ENCODE peak calls at places on chromosome 11, in seven cellular contexts. C is MM.1S, U is hepatocyte, P is OCI-LY7, T is HCT116, D is GM23248, H is SK-N-SH. A is an unnamed sample.
A peak's percentile ranks its signal among the peaks of the same experiment; 100 is the strongest.

GRCh38 chr11:15649371-15650104 is 534.8 kb downstream of the INSC start:
- DNase-seq in C (no peak), U (peak; percentile 13), P (no peak), T (no peak), D (no peak), H (no peak), A (no peak)

GRCh38 chr11:117410861-117411725 is 83.4 kb downstream of the CEP164 start:
- DNase-seq in C (no peak), U (no peak), P (no peak), T (no peak), D (no peak), H (peak; percentile 77), A (no peak)

GRCh38 chr11:64535811-64536210 is 55.2 kb upstream of the SLC22A12 start:
- DNase-seq in C (no peak), U (no peak), P (no peak), T (no peak), D (no peak), H (no peak), A (no peak)

GRCh38 chr11:117931971-117932370 is 2.8 kb upstream of the TMPRSS13 start:
- DNase-seq in C (no peak), U (no peak), P (no peak), T (no peak), D (no peak), H (no peak), A (no peak)

GRCh38 chr11:16899708-16900107 is 114.5 kb downstream of the PLEKHA7 start:
- DNase-seq in C (no peak), U (no peak), P (no peak), T (no peak), D (no peak), H (no peak), A (no peak)

GRCh38 chr11:91776660-91777059 is 448.0 kb upstream of the FAT3 start:
- DNase-seq in C (no peak), U (no peak), P (no peak), T (no peak), D (no peak), H (no peak), A (no peak)

GRCh38 chr11:69178819-69179482 is 23.2 kb downstream of the SMIM38 start:
- DNase-seq in C (no peak), U (no peak), P (no peak), T (no peak), D (no peak), H (no peak), A (no peak)

GRCh38 chr11:132062031-132062430 is 691.6 kb downstream of the NTM start:
- DNase-seq in C (peak; percentile 48), U (no peak), P (no peak), T (no peak), D (no peak), H (no peak), A (no peak)

GRCh38 chr11:66366844-66367477 is 4.6 kb downstream of the SLC29A2 start:
- DNase-seq in C (no peak), U (no peak), P (no peak), T (no peak), D (no peak), H (no peak), A (no peak)

GRCh38 chr11:133961890-133962289 is 5.1 kb upstream of the IGSF9B start:
- DNase-seq in C (no peak), U (no peak), P (no peak), T (no peak), D (no peak), H (no peak), A (peak; percentile 56)

GRCh38 chr11:133197425-133197824 is 334.9 kb downstream of the OPCML start:
- DNase-seq in C (no peak), U (no peak), P (no peak), T (no peak), D (no peak), H (no peak), A (no peak)

GRCh38 chr11:7899418-7899817 is 31.6 kb downstream of the OR10A6 start:
- DNase-seq in C (no peak), U (no peak), P (no peak), T (no peak), D (no peak), H (no peak), A (no peak)

GRCh38 chr11:883527-883926 is 27.1 kb downstream of the CHID1 start:
- DNase-seq in C (no peak), U (no peak), P (no peak), T (no peak), D (no peak), H (no peak), A (no peak)

GRCh38 chr11:3163241-3163981 is 1.7 kb downstream of the OSBPL5 start:
- DNase-seq in C (no peak), U (no peak), P (no peak), T (no peak), D (peak; percentile 28), H (peak; percentile 71), A (no peak)

GRCh38 chr11:77113382-77114088 is 10.9 kb downstream of the OMP start:
- DNase-seq in C (peak; percentile 33), U (peak; percentile 67), P (peak; percentile 18), T (no peak), D (peak; percentile 62), H (peak; percentile 74), A (peak; percentile 67)

DNA sequence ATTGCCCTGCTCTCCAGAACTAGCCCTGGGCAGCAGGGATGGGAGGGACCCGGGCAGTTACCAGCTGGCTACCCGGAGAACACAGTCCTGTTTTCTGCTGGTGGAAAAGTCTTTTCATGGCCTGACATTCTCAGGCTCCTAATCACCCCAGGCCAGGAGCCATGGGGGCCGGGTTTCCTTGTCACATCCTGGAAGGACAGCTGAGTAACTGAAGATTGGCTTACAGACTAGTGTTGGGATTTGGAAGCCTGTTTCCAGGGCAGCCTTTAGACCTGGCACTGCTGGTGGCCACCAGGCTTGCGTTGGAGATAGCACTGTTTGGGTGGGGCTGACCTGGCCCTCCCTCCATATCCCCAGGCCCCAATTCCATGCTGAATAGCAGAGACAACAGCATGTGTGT is 349.0 kb downstream of the CTTN start:
- DNase-seq in C (no peak), U (no peak), P (no peak), T (no peak), D (peak; percentile 4), H (no peak), A (no peak)
- H3K9me3 ChIP-seq in C (no peaks in the 10 kb centered on the region), U (peaks cover 9% of the 10 kb centered on the region), P (peaks cover 7% of the 10 kb centered on the region), T (peaks cover 15% of the 10 kb centered on the region), D (no peaks in the 10 kb centered on the region), H (peaks cover 6% of the 10 kb centered on the region), A (peaks cover 16% of the 10 kb centered on the region)

DNA sequence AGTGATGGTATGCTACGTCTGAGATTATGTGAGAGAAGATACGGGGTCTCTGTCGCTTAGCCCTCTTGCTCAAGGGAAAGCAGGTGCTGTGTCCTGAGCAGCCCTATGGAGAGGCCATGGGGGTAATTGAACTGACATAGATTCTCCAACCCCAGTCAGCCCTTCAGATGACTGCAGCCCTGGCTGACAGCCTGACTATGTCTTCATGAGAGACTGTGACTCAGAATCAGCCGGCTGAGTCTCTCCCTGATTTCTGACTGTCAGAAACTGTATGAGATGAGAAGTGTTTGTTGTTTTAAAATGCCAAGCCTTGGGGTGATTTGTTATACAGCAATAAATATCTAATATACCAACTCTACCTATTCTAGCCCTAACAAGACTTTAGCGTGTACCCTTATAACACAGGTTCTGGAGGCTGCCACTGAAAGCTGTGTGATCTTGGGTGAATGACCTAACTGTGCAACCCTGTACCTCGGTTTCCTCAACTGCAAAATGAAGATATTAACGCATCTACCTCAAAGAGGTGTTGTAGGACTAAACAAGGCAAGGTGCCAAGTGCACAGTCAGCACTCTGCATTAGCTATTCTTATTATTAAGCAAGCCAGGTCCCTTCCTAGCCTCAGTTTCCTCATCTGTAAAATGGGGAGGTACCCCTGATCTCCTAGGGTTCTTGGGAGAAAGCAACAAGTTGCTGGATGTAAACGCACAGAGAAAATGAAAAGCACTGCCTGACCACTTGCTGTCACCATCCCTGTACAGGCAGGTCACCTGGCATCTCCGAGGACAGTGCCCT is 24.9 kb downstream of the SLC43A1 start:
- DNase-seq in C (no peak), U (no peak), P (no peak), T (no peak), D (peak; percentile 67), H (no peak), A (peak; percentile 23)
- TF ChIP-seq EZH2phosphoT487 in C (no peak), U (no peak), P (no peak), T (no peak), D (no peak), H (no peak), A (no peak)

DNA sequence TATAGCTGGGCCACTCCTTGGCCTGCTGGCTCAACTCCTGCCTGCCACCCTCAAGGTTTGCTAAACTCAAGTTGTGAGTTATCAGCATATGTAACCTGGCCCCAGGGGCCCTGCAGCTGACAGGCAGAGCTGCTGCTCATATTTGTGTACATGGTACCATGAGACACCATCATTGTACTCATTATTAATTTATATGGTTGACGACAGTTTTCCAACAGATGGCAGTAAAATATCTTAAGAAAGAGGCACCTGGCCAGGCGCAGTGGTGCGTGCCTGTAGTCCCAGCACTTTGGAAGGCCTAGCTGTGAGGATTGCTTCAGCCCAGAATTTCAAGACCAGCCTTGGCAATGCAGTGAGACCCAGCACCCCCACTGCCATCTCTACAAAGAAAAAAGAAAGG is 11.4 kb upstream of the DENND5A start:
- DNase-seq in C (no peak), U (no peak), P (peak; percentile 33), T (no peak), D (no peak), H (no peak), A (peak; percentile 48)
- H3K9me3 ChIP-seq in C (no peaks in the 10 kb centered on the region), U (no peaks in the 10 kb centered on the region), P (no peaks in the 10 kb centered on the region), T (no peaks in the 10 kb centered on the region), D (no peaks in the 10 kb centered on the region), H (no peaks in the 10 kb centered on the region), A (no peaks in the 10 kb centered on the region)

DNA sequence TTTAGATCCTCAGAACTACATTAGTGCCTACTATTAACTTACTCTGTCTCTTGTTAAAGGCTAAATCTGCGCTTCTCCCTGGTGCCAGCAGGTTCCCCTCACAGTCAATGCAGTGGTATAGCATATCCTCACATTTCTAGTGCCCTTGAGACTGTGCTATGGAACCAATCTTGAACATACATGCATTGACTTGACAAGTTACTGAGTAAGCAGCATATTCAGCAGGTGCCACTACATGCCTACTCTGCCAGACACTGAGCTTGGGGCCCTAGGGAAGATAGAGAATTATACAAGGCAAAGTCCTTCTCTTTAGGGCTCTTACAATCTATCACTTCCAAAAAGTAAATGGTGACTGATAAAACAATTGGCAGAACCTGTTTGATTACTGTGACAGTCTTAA is 3.2 kb downstream of the FUT4 start:
- DNase-seq in C (no peak), U (peak; percentile 40), P (no peak), T (no peak), D (no peak), H (no peak), A (peak; percentile 31)
- TF ChIP-seq EZH2phosphoT487 in C (no peak), U (no peak), P (no peak), T (no peak), D (no peak), H (no peak), A (no peak)

DNA sequence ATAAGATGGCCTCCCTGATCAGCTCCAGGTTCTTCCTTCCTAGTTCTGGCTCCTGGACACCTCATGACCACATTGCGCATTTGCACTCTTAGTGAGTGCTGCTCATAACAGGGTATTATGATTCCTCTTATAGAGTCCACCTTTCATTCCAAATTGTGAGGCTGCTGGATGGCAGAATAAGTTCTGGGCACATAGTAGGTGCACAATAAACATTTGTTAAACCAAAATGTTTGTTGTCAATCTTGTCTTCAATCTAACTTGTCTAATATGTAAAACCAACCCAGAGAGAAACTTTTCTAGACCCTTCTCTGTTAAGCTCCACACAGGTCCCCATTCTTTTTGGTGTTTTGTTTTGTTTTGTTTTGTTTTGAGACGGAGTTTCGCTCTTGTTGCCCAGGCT is 22.6 kb upstream of the ZBTB16 start:
- DNase-seq in C (no peak), U (no peak), P (no peak), T (no peak), D (no peak), H (no peak), A (no peak)
- H3K9me3 ChIP-seq in C (no peaks in the 10 kb centered on the region), U (no peaks in the 10 kb centered on the region), P (no peaks in the 10 kb centered on the region), T (no peaks in the 10 kb centered on the region), D (no peaks in the 10 kb centered on the region), H (no peaks in the 10 kb centered on the region), A (no peaks in the 10 kb centered on the region)

A was measured in PC-3.